ENCODE peak calls at places on chromosome 14, in seven cellular contexts. G, J, O, X, V, L and M are unnamed samples.

GRCh38 chr14:71266994-71267636 is 359.9 kb downstream of the PCNX1 start:
- DNase-seq in G (peak; percentile 6), J (no peak), O (no peak), X (no peak), V (no peak), L (peak; percentile 19), M (no peak)

GRCh38 chr14:75831455-75831854 is 150.3 kb downstream of the TGFB3 start:
- DNase-seq in G (no peak), J (peak; percentile 38), O (no peak), X (peak; percentile 36), V (no peak), L (no peak), M (no peak)

GRCh38 chr14:33369041-33369440 is 430.4 kb downstream of the NPAS3 start:
- DNase-seq in G (no peak), J (no peak), O (no peak), X (no peak), V (no peak), L (no peak), M (peak; percentile 15)

GRCh38 chr14:33986804-33987203 is 35.9 kb upstream of the EGLN3 start:
- DNase-seq in G (peak; percentile 3), J (no peak), O (no peak), X (no peak), V (no peak), L (no peak), M (no peak)

GRCh38 chr14:63473194-63473788 is 69.9 kb downstream of the PPP2R5E start:
- DNase-seq in G (peak; percentile 52), J (no peak), O (no peak), X (no peak), V (no peak), L (no peak), M (no peak)

GRCh38 chr14:65132855-65133254 is 30.5 kb upstream of the MAX start:
- DNase-seq in G (no peak), J (no peak), O (no peak), X (no peak), V (no peak), L (no peak), M (no peak)

GRCh38 chr14:20409226-20409625 is 4.1 kb downstream of the TEP1 start:
- DNase-seq in G (no peak), J (no peak), O (no peak), X (no peak), V (no peak), L (no peak), M (no peak)

GRCh38 chr14:103763730-103764488 is 48.3 kb downstream of the ZFYVE21 start:
- DNase-seq in G (no peak), J (no peak), O (no peak), X (no peak), V (no peak), L (peak; percentile 50), M (no peak)

GRCh38 chr14:76768201-76768656 is 7.0 kb downstream of the VASH1 start:
- DNase-seq in G (peak; percentile 69), J (peak; percentile 73), O (no peak), X (peak; percentile 15), V (peak; percentile 74), L (peak; percentile 82), M (no peak)

GRCh38 chr14:64060648-64061096 is 207.9 kb downstream of the SYNE2 start:
- DNase-seq in G (peak; percentile 10), J (no peak), O (no peak), X (no peak), V (no peak), L (no peak), M (no peak)

GRCh38 chr14:61183486-61183885 is 97.7 kb downstream of the TMEM30B start:
- DNase-seq in G (peak; percentile 94), J (no peak), O (no peak), X (peak; percentile 78), V (no peak), L (no peak), M (no peak)

GRCh38 chr14:88919502-88919901 is 95.1 kb downstream of the TTC8 start:
- DNase-seq in G (no peak), J (no peak), O (no peak), X (no peak), V (no peak), L (no peak), M (no peak)

GRCh38 chr14:101854366-101854765 is 92.9 kb downstream of the PPP2R5C start:
- DNase-seq in G (no peak), J (no peak), O (no peak), X (no peak), V (no peak), L (no peak), M (no peak)

GRCh38 chr14:105485720-105486332 is 860 bp upstream of the CRIP1 start:
- DNase-seq in G (peak; percentile 33), J (peak; percentile 46), O (no peak), X (no peak), V (no peak), L (peak; percentile 54), M (no peak)

GRCh38 chr14:20706657-20707355 is 18.2 kb downstream of the ANG start:
- DNase-seq in G (peak; percentile 88), J (no peak), O (no peak), X (no peak), V (no peak), L (no peak), M (no peak)

GRCh38 chr14:100965296-100965695 is 61.8 kb upstream of the RTL1 start:
- DNase-seq in G (no peak), J (no peak), O (no peak), X (no peak), V (no peak), L (no peak), M (no peak)

GRCh38 chr14:65957631-65958205 is 528.5 kb upstream of the CCDC196 start:
- DNase-seq in G (no peak), J (no peak), O (no peak), X (no peak), V (no peak), L (no peak), M (no peak)

GRCh38 chr14:22837059-22837749 is 819 bp downstream of the MMP14 start:
- DNase-seq in G (peak; percentile 67), J (peak; percentile 76), O (no peak), X (no peak), V (peak; percentile 50), L (no peak), M (peak; percentile 52)

GRCh38 chr14:38129705-38130104 is 78.0 kb upstream of the SSTR1 start:
- DNase-seq in G (no peak), J (no peak), O (no peak), X (no peak), V (no peak), L (no peak), M (no peak)

GRCh38 chr14:94112513-94113060 is 2.1 kb downstream of the IFI27 start:
- DNase-seq in G (no peak), J (no peak), O (no peak), X (no peak), V (no peak), L (no peak), M (no peak)

GRCh38 chr14:100666851-100667250 is 59.8 kb upstream of the DLK1 start:
- DNase-seq in G (no peak), J (no peak), O (no peak), X (no peak), V (no peak), L (no peak), M (no peak)

GRCh38 chr14:69715725-69716482 is 51.0 kb upstream of the SRSF5 start:
- DNase-seq in G (peak; percentile 85), J (peak; percentile 72), O (peak; percentile 100), X (peak; percentile 70), V (peak; percentile 72), L (no peak), M (peak; percentile 98)

GRCh38 chr14:46580941-46581671 is 70.5 kb downstream of the RPL10L start:
- DNase-seq in G (peak; percentile 63), J (no peak), O (no peak), X (no peak), V (no peak), L (peak; percentile 13), M (peak; percentile 58)

GRCh38 chr14:32077081-32078029 is at the start of gene ARHGAP5:
- DNase-seq in G (peak; percentile 63), J (no peak), O (peak; percentile 42), X (peak; percentile 4), V (peak; percentile 70), L (peak; percentile 71), M (peak; percentile 62)

GRCh38 chr14:86035882-86036281 is 505.9 kb downstream of the FLRT2 start:
- DNase-seq in G (no peak), J (no peak), O (no peak), X (peak; percentile 14), V (no peak), L (peak; percentile 3), M (no peak)